ENCODE peak calls at places on chromosomes 11 and 22, in five cellular contexts. L is IMR-90, J is fibroblast of lung, P is mammary epithelial cell, D is PC-3. Q is an unnamed sample.

GRCh38 chr22:26409705-26410376 is 19.2 kb upstream of the ASPHD2 start:
- DNase-seq in L (no peak), J (no peak), P (no peak), D (no peak), Q (no peak)

GRCh38 chr11:112270551-112271180 is 10.0 kb upstream of the PLET1 start:
- DNase-seq in L (no peak), J (no peak), P (peak; percentile 26), D (no peak), Q (no peak)

GRCh38 chr11:96134622-96135021 is 208.4 kb downstream of the MAML2 start:
- DNase-seq in L (peak; percentile 44), J (no peak), P (peak; percentile 55), D (no peak), Q (no peak)

GRCh38 chr11:86737223-86737622 is 63.1 kb upstream of the PRSS23 start:
- DNase-seq in L (no peak), J (no peak), P (no peak), D (no peak), Q (no peak)

GRCh38 chr11:106228996-106229395 is 151.5 kb downstream of the AASDHPPT start:
- DNase-seq in L (no peak), J (peak; percentile 14), P (no peak), D (no peak), Q (no peak)

GRCh38 chr22:29702931-29703594 is 16.7 kb upstream of the CABP7 start:
- DNase-seq in L (no peak), J (no peak), P (no peak), D (no peak), Q (peak; percentile 72)

GRCh38 chr11:93988912-93989311 is 32.2 kb upstream of the HEPHL1 start:
- DNase-seq in L (no peak), J (no peak), P (no peak), D (no peak), Q (no peak)

GRCh38 chr22:49690454-49690853 is 137.2 kb downstream of the BRD1 start:
- DNase-seq in L (no peak), J (no peak), P (no peak), D (no peak), Q (no peak)

GRCh38 chr11:42631223-42631843 is 680.5 kb upstream of the API5 start:
- DNase-seq in L (no peak), J (peak; percentile 60), P (peak; percentile 66), D (peak; percentile 65), Q (peak; percentile 62)

GRCh38 chr11:124915541-124916369 is 3.3 kb upstream of the HEPN1 start:
- DNase-seq in L (peak; percentile 80), J (peak; percentile 42), P (no peak), D (no peak), Q (no peak)

GRCh38 chr11:995058-995751 is 41.3 kb downstream of the MUC6 start:
- DNase-seq in L (no peak), J (no peak), P (no peak), D (no peak), Q (no peak)

GRCh38 chr11:993632-994167 is 42.8 kb downstream of the MUC6 start:
- DNase-seq in L (no peak), J (no peak), P (no peak), D (no peak), Q (no peak)

GRCh38 chr11:996681-997080 is 39.8 kb downstream of the MUC6 start:
- DNase-seq in L (no peak), J (no peak), P (no peak), D (no peak), Q (no peak)

GRCh38 chr11:997907-998306 is 38.6 kb downstream of the MUC6 start:
- DNase-seq in L (no peak), J (no peak), P (no peak), D (no peak), Q (no peak)

GRCh38 chr11:995752-996420 is 40.6 kb downstream of the MUC6 start:
- DNase-seq in L (no peak), J (peak; percentile 86), P (no peak), D (no peak), Q (peak; percentile 53)
- H3K4me2 ChIP-seq in L (no peak overlapping the region), J (no peak overlapping the region), P (no peak overlapping the region), D (no peak overlapping the region), Q (no peak overlapping the region)

DNA sequence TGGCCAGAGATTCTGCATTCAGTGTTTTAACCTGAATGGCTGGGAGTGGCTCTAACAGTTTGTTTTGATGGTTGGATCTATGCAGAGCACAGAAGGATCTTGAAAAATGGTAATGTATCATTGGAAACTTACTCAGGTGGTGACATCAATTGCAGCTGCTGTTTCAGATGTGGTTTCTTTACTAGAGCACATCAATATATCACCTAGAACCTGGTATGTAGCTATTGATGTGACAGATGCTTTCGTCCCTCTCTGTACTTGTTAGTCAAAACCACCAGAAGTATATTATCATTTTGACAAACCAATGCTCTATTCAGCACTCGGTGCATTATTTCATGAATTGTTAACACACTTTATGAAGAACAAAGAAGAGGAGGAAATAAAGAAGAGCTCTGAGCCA is 26.6 kb upstream of the SCN3B start:
- DNase-seq in L (no peak), J (no peak), P (no peak), D (no peak), Q (no peak)
- H3K4me2 ChIP-seq in L (no peak overlapping the region), J (no peak overlapping the region), P (no peak overlapping the region), D (no peak overlapping the region), Q (no peak overlapping the region)

DNA sequence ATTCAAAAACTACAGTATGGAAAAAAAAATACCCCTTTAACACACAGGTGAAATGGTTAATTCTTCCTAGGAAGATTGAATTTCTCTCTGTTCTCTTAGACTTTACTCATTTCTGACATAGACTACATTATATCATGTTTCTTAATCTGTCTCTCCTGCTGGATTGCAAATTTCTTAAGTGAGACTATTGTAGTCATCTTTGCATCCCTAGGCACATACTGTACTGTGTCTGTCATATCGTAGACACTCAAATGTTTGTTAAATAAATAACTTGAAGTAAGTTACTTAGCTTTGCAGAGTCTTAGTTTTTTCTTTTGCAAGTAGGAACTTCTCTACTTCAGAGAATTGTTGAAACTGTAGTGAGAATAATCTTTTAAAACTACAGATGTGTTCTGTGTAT is 58.7 kb downstream of the FAM83F start:
- DNase-seq in L (no peak), J (no peak), P (no peak), D (no peak), Q (no peak)
- H3K4me2 ChIP-seq in L (no peak overlapping the region), J (no peak overlapping the region), P (no peak overlapping the region), D (no peak overlapping the region), Q (peak overlapping the region; percentile 25)

DNA sequence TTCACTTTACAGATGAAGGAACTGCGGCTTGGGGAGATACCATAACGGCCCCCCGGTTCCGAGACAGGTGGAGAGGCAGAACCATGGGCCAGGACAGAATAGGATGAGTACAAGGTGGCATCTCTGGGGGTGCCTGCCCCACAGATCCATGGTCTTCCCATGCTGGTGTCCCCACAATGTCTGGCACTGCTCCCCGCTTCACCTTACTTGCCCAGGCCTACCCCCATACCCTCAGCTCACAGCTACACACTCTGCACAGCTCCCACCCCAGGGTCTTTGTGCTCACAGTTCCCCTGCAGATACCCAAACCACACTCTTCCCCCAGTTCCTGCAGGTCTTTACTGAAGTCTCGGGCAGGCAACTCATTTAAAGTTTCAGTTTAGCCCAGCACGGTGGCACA is 11.4 kb upstream of the DGCR8 start:
- DNase-seq in L (no peak), J (no peak), P (no peak), D (no peak), Q (no peak)
- H3K4me2 ChIP-seq in L (no peak overlapping the region), J (no peak overlapping the region), P (no peak overlapping the region), D (no peak overlapping the region), Q (no peak overlapping the region)

GRCh38 chr11:75654314-75654713 is 14.5 kb downstream of the MAP6 start:
- DNase-seq in L (peak; percentile 84), J (peak; percentile 90), P (peak; percentile 93), D (peak; percentile 93), Q (no peak)

GRCh38 chr11:75652936-75653335 is 15.9 kb downstream of the MAP6 start:
- DNase-seq in L (no peak), J (no peak), P (no peak), D (peak; percentile 49), Q (no peak)

GRCh38 chr11:75655619-75656018 is 13.2 kb downstream of the MAP6 start:
- DNase-seq in L (peak; percentile 55), J (peak; percentile 81), P (no peak), D (no peak), Q (no peak)

GRCh38 chr11:75653532-75653931 is 15.3 kb downstream of the MAP6 start:
- DNase-seq in L (no peak), J (no peak), P (no peak), D (peak; percentile 76), Q (no peak)

DNA sequence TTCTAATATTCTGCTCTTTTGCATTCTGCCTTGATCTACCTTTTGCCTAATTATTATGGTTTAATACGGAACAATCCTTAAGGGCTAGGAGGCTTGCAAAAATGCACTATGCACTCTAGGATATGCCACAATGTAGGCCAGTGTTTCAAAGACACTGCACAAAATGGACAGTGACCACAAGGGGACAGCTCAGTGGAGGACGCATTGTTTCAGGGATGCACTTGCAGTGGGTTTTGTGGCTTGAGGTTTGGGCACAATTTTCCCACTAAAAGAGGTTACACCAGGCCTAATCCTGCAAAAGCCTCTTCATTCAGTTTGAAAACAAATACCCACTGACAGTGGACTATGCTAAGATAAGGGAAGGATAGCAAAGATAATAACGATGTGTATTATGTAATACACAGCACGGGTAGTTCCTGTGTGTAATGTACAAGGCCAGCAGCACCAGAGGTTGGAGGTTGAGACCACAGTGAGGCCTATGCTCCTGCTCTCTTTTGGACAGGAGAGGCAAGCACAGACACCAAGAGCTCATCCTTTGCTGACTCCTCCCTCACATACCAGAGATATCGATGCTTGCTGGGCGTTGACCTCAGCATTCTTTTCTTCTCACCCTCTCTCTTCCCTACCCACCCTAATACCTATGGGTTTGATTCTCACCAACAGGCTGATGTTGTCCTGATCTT is 12.7 kb downstream of the MAP6 start:
- DNase-seq in L (peak; percentile 4), J (peak; percentile 33), P (no peak), D (no peak), Q (no peak)
- H3K4me2 ChIP-seq in L (peak overlapping the region; percentile 23), J (no peak overlapping the region), P (peak overlapping the region; percentile 34), D (no peak overlapping the region), Q (no peak overlapping the region)

GRCh38 chr11:34051349-34052035 is at the start of gene CAPRIN1:
- DNase-seq in L (peak; percentile 83), J (peak; percentile 84), P (peak; percentile 89), D (peak; percentile 90), Q (peak; percentile 95)

GRCh38 chr11:34052036-34052607 is 591 bp downstream of the CAPRIN1 start:
- DNase-seq in L (peak; percentile 84), J (peak; percentile 83), P (peak; percentile 84), D (peak; percentile 89), Q (peak; percentile 96)

GRCh38 chr11:34050967-34051348 is 573 bp upstream of the CAPRIN1 start:
- DNase-seq in L (peak; percentile 30), J (peak; percentile 38), P (peak; percentile 21), D (no peak), Q (no peak)

GRCh38 chr11:34049058-34049457 is 2.5 kb upstream of the CAPRIN1 start:
- DNase-seq in L (no peak), J (no peak), P (no peak), D (no peak), Q (no peak)

GRCh38 chr11:34050536-34050935 is 995 bp upstream of the CAPRIN1 start:
- DNase-seq in L (peak; percentile 10), J (no peak), P (no peak), D (no peak), Q (peak; percentile 57)
- H3K4me2 ChIP-seq in L (peak overlapping the region; percentile 75), J (peak overlapping the region; percentile 76), P (peak overlapping the region; percentile 95), D (peak overlapping the region; percentile 80), Q (peak overlapping the region; percentile 86)

Q was measured in Karpas-422.